ENCODE peak calls at places on chromosomes 5 and 9, in four cellular contexts. K, J, C and O are unnamed samples.

GRCh38 chr9:99999797-100000196 is 93.3 kb downstream of the STX17 start:
- DNase-seq in K (no peak), J (no peak), C (no peak), O (no peak)

GRCh38 chr5:39394946-39395345 is 29.8 kb downstream of the DAB2 start:
- DNase-seq in K (no peak), J (no peak), C (no peak), O (no peak)

GRCh38 chr9:92609142-92609500 is 60.8 kb downstream of the IPPK start:
- DNase-seq in K (no peak), J (no peak), C (no peak), O (no peak)

GRCh38 chr9:113570749-113571711 is 107.5 kb downstream of the RGS3 start:
- DNase-seq in K (no peak), J (no peak), C (no peak), O (no peak)

GRCh38 chr5:56012281-56012963 is 17.7 kb upstream of the IL6ST start:
- DNase-seq in K (no peak), J (no peak), C (no peak), O (no peak)

GRCh38 chr9:135492886-135493669 is 7.4 kb upstream of the MRPS2 start:
- DNase-seq in K (no peak), J (peak; percentile 19), C (no peak), O (peak; percentile 12)

GRCh38 chr9:90613502-90613901 is 29.1 kb downstream of the DIRAS2 start:
- DNase-seq in K (no peak), J (no peak), C (no peak), O (no peak)

GRCh38 chr5:15904894-15905805 is 274.4 kb downstream of the MARCHF11 start:
- DNase-seq in K (no peak), J (no peak), C (no peak), O (no peak)

GRCh38 chr5:118698774-118699173 is 289.6 kb downstream of the DTWD2 start:
- DNase-seq in K (no peak), J (no peak), C (no peak), O (no peak)

GRCh38 chr5:37777472-37778135 is 62.2 kb downstream of the GDNF start:
- DNase-seq in K (no peak), J (no peak), C (no peak), O (no peak)

GRCh38 chr9:73199886-73200285 is 48.2 kb downstream of the ANXA1 start:
- DNase-seq in K (no peak), J (no peak), C (no peak), O (peak; percentile 25)

GRCh38 chr5:157564149-157564711 is 11.3 kb downstream of the ADAM19 start:
- DNase-seq in K (peak; percentile 57), J (no peak), C (no peak), O (peak; percentile 60)

DNA sequence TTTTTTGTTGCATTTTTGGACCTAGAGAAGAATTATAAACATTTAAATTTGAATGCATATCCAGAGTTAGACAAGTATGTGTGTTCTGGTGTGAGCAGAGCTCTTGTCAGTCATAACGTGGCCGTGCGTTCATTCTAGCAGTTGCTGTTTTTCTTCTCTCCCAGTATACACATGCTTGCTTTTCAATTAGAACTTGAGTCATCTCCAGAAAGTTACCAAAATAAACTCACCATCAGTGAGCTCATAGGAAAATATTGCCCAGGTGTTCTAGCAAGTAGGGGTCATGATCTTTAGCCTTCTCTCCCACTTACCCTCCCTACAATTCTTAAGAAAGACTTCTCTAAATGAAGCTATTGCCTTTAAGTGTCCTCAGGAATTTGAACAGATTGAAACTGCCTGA is 247.5 kb upstream of the TUT7 start:
- DNase-seq in K (no peak), J (no peak), C (no peak), O (no peak)
- H3K4me1 ChIP-seq in K (peaks cover 14% of the 10 kb centered on the region), J (no peaks in the 10 kb centered on the region), C (peaks cover 14% of the 10 kb centered on the region), O (no peaks in the 10 kb centered on the region)

GRCh38 chr9:126988857-126989256 is 74.3 kb downstream of the RALGPS1 start:
- DNase-seq in K (no peak), J (no peak), C (no peak), O (no peak)

GRCh38 chr9:126986506-126986951 is 71.9 kb downstream of the RALGPS1 start:
- DNase-seq in K (no peak), J (no peak), C (no peak), O (no peak)

GRCh38 chr9:126983767-126984166 is 69.2 kb downstream of the RALGPS1 start:
- DNase-seq in K (no peak), J (no peak), C (no peak), O (no peak)

GRCh38 chr9:126984969-126985368 is 70.4 kb downstream of the RALGPS1 start:
- DNase-seq in K (no peak), J (no peak), C (no peak), O (no peak)

DNA sequence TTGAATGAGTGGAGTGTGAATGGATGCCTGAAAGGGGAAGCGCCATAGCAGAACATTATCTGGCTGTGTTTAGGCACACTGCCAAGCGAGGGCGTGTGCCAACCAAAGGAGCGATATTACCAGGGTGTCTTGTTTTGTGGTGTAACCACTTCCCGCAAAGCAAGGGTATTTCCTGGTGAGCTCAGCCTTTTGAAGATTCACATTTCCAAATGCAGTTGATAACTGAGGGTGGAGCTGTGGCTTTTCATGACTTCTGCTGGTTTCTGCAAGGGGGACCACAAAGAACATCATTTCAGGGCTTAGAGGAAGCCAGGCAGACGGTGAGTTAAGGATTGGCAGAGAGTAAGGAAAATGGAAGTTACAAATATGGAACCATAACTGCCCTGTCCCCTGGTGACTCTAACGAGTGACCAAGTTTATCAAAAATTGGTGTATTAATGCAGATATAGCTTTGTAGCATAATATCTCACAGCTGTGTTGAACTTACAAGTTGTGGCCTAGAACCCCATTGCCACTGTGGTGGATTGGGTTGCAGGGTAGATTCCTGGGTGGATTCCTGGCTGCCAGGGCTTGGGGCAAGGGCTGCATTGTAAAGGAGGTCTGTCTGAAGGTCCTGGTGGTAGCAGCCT is 71.4 kb downstream of the RALGPS1 start:
- DNase-seq in K (peak; percentile 69), J (peak; percentile 85), C (no peak), O (no peak)
- TF ChIP-seq CTCF in K (no peak), J (no peak), C (no peak), O (no peak)

GRCh38 chr5:145925353-145925752 is 11.0 kb upstream of the SH3RF2 start:
- DNase-seq in K (no peak), J (no peak), C (no peak), O (no peak)

GRCh38 chr5:145925803-145926202 is 10.6 kb upstream of the SH3RF2 start:
- DNase-seq in K (no peak), J (no peak), C (no peak), O (no peak)

GRCh38 chr5:145922059-145922458 is 14.3 kb upstream of the SH3RF2 start:
- DNase-seq in K (no peak), J (no peak), C (no peak), O (no peak)

GRCh38 chr5:145923405-145923804 is 13.0 kb upstream of the SH3RF2 start:
- DNase-seq in K (no peak), J (no peak), C (no peak), O (no peak)

GRCh38 chr5:145924849-145925248 is 11.5 kb upstream of the SH3RF2 start:
- DNase-seq in K (no peak), J (no peak), C (no peak), O (no peak)
- TF ChIP-seq POLR2A in K (no peak), J (no peak), C (no peak), O (no peak)

GRCh38 chr5:177358333-177358939 is 712 bp downstream of the RGS14 start:
- DNase-seq in K (no peak), J (no peak), C (no peak), O (peak; percentile 91)

GRCh38 chr5:177359860-177360259 is 2.1 kb downstream of the RGS14 start:
- DNase-seq in K (no peak), J (no peak), C (no peak), O (no peak)

GRCh38 chr5:177357459-177358332 is at the start of gene RGS14:
- DNase-seq in K (peak; percentile 38), J (no peak), C (no peak), O (peak; percentile 66)

GRCh38 chr5:177361418-177362101 is 3.8 kb downstream of the RGS14 start:
- DNase-seq in K (no peak), J (no peak), C (no peak), O (no peak)

GRCh38 chr5:177359451-177359851 is 1.7 kb downstream of the RGS14 start:
- DNase-seq in K (no peak), J (no peak), C (no peak), O (peak; percentile 72)
- H3K4me1 ChIP-seq in K (peaks cover 90% of the 10 kb centered on the region), J (no peaks in the 10 kb centered on the region), C (peaks cover 10% of the 10 kb centered on the region), O (peaks cover 53% of the 10 kb centered on the region)

DNA sequence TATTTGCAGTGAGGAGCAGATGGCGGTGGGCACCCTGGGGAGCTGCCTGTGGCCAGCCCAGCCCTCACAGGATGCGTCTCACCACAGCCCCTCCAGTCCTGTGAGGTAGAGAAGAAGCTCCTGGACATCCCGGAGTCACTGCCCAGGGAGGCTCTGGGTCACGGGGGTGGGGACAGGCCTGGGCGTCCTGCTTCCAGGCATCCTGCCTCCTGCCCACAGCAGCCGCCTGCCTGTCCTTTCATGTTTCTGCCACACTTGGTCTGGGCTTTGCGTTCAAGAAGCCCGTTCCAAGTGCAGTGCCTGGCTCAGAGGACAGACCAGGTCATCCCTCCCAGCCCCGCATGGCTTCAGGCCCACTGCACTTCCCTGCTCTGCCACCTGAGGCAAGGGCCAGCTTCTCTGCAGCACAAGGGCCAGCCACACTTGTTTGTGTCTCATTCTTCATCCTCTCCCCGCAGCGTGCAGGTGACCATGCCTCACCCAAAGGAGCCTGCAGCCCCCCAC is 38.2 kb downstream of the ZDHHC11B start:
- DNase-seq in K (peak; percentile 77), J (peak; percentile 24), C (no peak), O (peak; percentile 32)
- TF ChIP-seq CTCF in K (no peak), J (no peak), C (no peak), O (no peak)

GRCh38 chr9:124010303-124010664 is 1.3 kb upstream of the LHX2 start:
- DNase-seq in K (no peak), J (no peak), C (no peak), O (no peak)

GRCh38 chr9:124012368-124013262 is 1.0 kb downstream of the LHX2 start:
- DNase-seq in K (no peak), J (no peak), C (no peak), O (no peak)

GRCh38 chr9:124010665-124011321 is 775 bp upstream of the LHX2 start:
- DNase-seq in K (no peak), J (no peak), C (no peak), O (no peak)

GRCh38 chr9:124009835-124010226 is 1.7 kb upstream of the LHX2 start:
- DNase-seq in K (no peak), J (no peak), C (no peak), O (no peak)

DNA sequence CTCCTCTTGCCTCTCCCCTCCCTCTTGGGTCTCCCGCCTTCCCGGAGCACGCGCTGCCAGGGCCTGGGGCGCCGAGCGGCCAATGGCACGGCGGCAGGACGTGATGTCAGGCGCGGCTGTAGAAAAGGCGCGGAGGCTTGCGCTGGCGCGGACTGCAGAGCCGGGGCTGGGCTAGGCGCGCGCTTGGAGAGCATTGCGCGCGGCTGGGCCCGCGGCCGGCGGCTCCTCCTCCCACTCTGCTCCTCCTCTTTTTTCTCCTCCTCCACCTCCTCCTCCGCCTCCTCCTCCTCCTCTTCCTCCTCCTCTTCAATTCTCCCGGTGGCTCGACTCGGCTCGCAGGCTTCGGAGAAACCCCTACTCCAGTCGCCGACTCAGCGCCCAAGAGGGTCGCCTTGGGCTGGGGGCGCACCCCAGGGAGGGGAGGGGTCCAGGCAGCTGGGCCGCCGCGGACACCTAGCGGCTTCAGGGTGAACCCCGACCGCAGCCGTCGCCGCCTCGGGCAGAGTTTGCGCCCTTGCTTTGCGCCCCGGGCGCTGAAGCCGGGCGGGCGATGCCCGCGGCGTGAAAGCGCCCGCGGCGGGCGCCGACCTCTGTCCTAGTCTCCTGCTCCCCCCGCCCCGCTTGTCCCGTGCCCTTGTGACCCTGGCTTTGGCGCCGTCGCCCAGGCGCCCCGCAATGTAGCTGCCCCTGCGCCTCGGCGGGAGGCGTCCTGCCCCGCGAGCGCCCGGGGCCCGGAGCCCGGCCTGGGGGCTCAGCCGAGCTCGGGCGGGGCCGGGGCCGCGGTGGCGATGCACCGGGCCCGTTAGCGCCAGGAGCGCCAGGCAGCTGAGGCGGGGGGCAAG is at the start of gene LHX2:
- DNase-seq in K (peak; percentile 70), J (no peak), C (no peak), O (peak; percentile 61)
- TF ChIP-seq POLR2A in K (no peak), J (no peak), C (no peak), O (no peak)

GRCh38 chr5:17069995-17070405 is 133.9 kb upstream of the MYO10 start:
- DNase-seq in K (no peak), J (peak; percentile 72), C (no peak), O (no peak)
- H3K4me1 ChIP-seq in K (no peaks in the 10 kb centered on the region), J (peaks cover 7% of the 10 kb centered on the region), C (no peaks in the 10 kb centered on the region), O (no peaks in the 10 kb centered on the region)